ENCODE peak calls at places on chromosomes 3 and 15, in seven cellular contexts. One of them, this sample, is unnamed.
A peak's percentile ranks its signal among the peaks of the same experiment; 100 is the strongest.

GRCh38 chr3:155032918-155033317 is 47.2 kb upstream of the MME start:
- DNase-seq in activated CD4-positive, CD25-positive, alpha-beta regulatory T cell: no peak
- DNase-seq in Calu3: no peak
- DNase-seq in activated CD4-positive, alpha-beta T cell treated with anti-CD3 and anti-CD28 coated beads, Interleukin-2, amount 10 ng/mL, durations not matched to agents 24 days and 14 days: no peak
- DNase-seq in neuronal stem cell: peak; percentile 15
- DNase-seq in AML-193: peak; percentile 95
- DNase-seq in left cardiac atrium: no peak
- DNase-seq in this sample: no peak

GRCh38 chr3:170055209-170055608 is 17.4 kb downstream of the GPR160 start:
- DNase-seq in AML-193: peak; percentile 43
- DNase-seq in activated CD4-positive, alpha-beta T cell treated with anti-CD3 and anti-CD28 coated beads, Interleukin-2, amount 10 ng/mL, durations not matched to agents 24 days and 14 days: no peak
- DNase-seq in left cardiac atrium: no peak
- DNase-seq in activated CD4-positive, CD25-positive, alpha-beta regulatory T cell: no peak
- DNase-seq in Calu3: no peak
- DNase-seq in neuronal stem cell: no peak
- DNase-seq in this sample: no peak

GRCh38 chr3:63972196-63972595 is 51.1 kb downstream of the PSMD6 start:
- DNase-seq in activated CD4-positive, alpha-beta T cell treated with anti-CD3 and anti-CD28 coated beads, Interleukin-2, amount 10 ng/mL, durations not matched to agents 24 days and 14 days: peak; percentile 34
- DNase-seq in activated CD4-positive, CD25-positive, alpha-beta regulatory T cell: no peak
- DNase-seq in AML-193: no peak
- DNase-seq in left cardiac atrium: no peak
- DNase-seq in neuronal stem cell: no peak
- DNase-seq in Calu3: no peak
- DNase-seq in this sample: no peak

GRCh38 chr15:101258238-101259144 is 6.6 kb upstream of the CHSY1 start:
- DNase-seq in activated CD4-positive, alpha-beta T cell treated with anti-CD3 and anti-CD28 coated beads, Interleukin-2, amount 10 ng/mL, durations not matched to agents 24 days and 14 days: peak; percentile 87
- DNase-seq in Calu3: peak; percentile 75
- DNase-seq in AML-193: peak; percentile 66
- DNase-seq in left cardiac atrium: peak; percentile 63
- DNase-seq in neuronal stem cell: no peak
- DNase-seq in activated CD4-positive, CD25-positive, alpha-beta regulatory T cell: no peak
- DNase-seq in this sample: peak; percentile 76

GRCh38 chr3:134311693-134312071 is 61.0 kb upstream of the RYK start:
- DNase-seq in activated CD4-positive, CD25-positive, alpha-beta regulatory T cell: no peak
- DNase-seq in left cardiac atrium: no peak
- DNase-seq in activated CD4-positive, alpha-beta T cell treated with anti-CD3 and anti-CD28 coated beads, Interleukin-2, amount 10 ng/mL, durations not matched to agents 24 days and 14 days: no peak
- DNase-seq in AML-193: no peak
- DNase-seq in Calu3: no peak
- DNase-seq in neuronal stem cell: no peak
- DNase-seq in this sample: no peak

GRCh38 chr3:179829391-179829790 is 176.6 kb downstream of the USP13 start:
- DNase-seq in activated CD4-positive, alpha-beta T cell treated with anti-CD3 and anti-CD28 coated beads, Interleukin-2, amount 10 ng/mL, durations not matched to agents 24 days and 14 days: no peak
- DNase-seq in activated CD4-positive, CD25-positive, alpha-beta regulatory T cell: no peak
- DNase-seq in Calu3: no peak
- DNase-seq in left cardiac atrium: no peak
- DNase-seq in neuronal stem cell: no peak
- DNase-seq in AML-193: no peak
- DNase-seq in this sample: peak; percentile 13

GRCh38 chr3:141174683-141175082 is 56.9 kb upstream of the PXYLP1 start:
- DNase-seq in activated CD4-positive, CD25-positive, alpha-beta regulatory T cell: no peak
- DNase-seq in AML-193: no peak
- DNase-seq in neuronal stem cell: no peak
- DNase-seq in Calu3: no peak
- DNase-seq in left cardiac atrium: no peak
- DNase-seq in activated CD4-positive, alpha-beta T cell treated with anti-CD3 and anti-CD28 coated beads, Interleukin-2, amount 10 ng/mL, durations not matched to agents 24 days and 14 days: no peak
- DNase-seq in this sample: no peak

GRCh38 chr3:52454938-52455282 is 494 bp upstream of the NISCH start:
- DNase-seq in neuronal stem cell: no peak
- DNase-seq in activated CD4-positive, alpha-beta T cell treated with anti-CD3 and anti-CD28 coated beads, Interleukin-2, amount 10 ng/mL, durations not matched to agents 24 days and 14 days: no peak
- DNase-seq in AML-193: no peak
- DNase-seq in left cardiac atrium: no peak
- DNase-seq in Calu3: no peak
- DNase-seq in activated CD4-positive, CD25-positive, alpha-beta regulatory T cell: no peak
- DNase-seq in this sample: no peak

GRCh38 chr15:78266229-78266628 is 1.9 kb downstream of the DNAJA4 start:
- DNase-seq in neuronal stem cell: no peak
- DNase-seq in AML-193: no peak
- DNase-seq in activated CD4-positive, alpha-beta T cell treated with anti-CD3 and anti-CD28 coated beads, Interleukin-2, amount 10 ng/mL, durations not matched to agents 24 days and 14 days: no peak
- DNase-seq in left cardiac atrium: no peak
- DNase-seq in Calu3: no peak
- DNase-seq in activated CD4-positive, CD25-positive, alpha-beta regulatory T cell: no peak
- DNase-seq in this sample: no peak

GRCh38 chr15:39497759-39498565 is 82.9 kb upstream of the THBS1 start:
- DNase-seq in AML-193: no peak
- DNase-seq in left cardiac atrium: no peak
- DNase-seq in Calu3: no peak
- DNase-seq in neuronal stem cell: no peak
- DNase-seq in activated CD4-positive, alpha-beta T cell treated with anti-CD3 and anti-CD28 coated beads, Interleukin-2, amount 10 ng/mL, durations not matched to agents 24 days and 14 days: no peak
- DNase-seq in activated CD4-positive, CD25-positive, alpha-beta regulatory T cell: no peak
- DNase-seq in this sample: no peak

GRCh38 chr3:67685499-67685898 is 31.1 kb upstream of the SUCLG2 start:
- DNase-seq in AML-193: no peak
- DNase-seq in neuronal stem cell: no peak
- DNase-seq in activated CD4-positive, alpha-beta T cell treated with anti-CD3 and anti-CD28 coated beads, Interleukin-2, amount 10 ng/mL, durations not matched to agents 24 days and 14 days: peak; percentile 66
- DNase-seq in activated CD4-positive, CD25-positive, alpha-beta regulatory T cell: no peak
- DNase-seq in left cardiac atrium: no peak
- DNase-seq in Calu3: no peak
- DNase-seq in this sample: no peak

GRCh38 chr15:65916664-65917406 is 47.5 kb downstream of the RAB11A start:
- DNase-seq in activated CD4-positive, CD25-positive, alpha-beta regulatory T cell: no peak
- DNase-seq in neuronal stem cell: peak; percentile 74
- DNase-seq in activated CD4-positive, alpha-beta T cell treated with anti-CD3 and anti-CD28 coated beads, Interleukin-2, amount 10 ng/mL, durations not matched to agents 24 days and 14 days: peak; percentile 88
- DNase-seq in AML-193: no peak
- DNase-seq in Calu3: peak; percentile 85
- DNase-seq in left cardiac atrium: peak; percentile 45
- DNase-seq in this sample: peak; percentile 85

GRCh38 chr15:25240461-25241021 is 198.3 kb downstream of the UBE3A start:
- DNase-seq in Calu3: no peak
- DNase-seq in neuronal stem cell: no peak
- DNase-seq in activated CD4-positive, CD25-positive, alpha-beta regulatory T cell: no peak
- DNase-seq in activated CD4-positive, alpha-beta T cell treated with anti-CD3 and anti-CD28 coated beads, Interleukin-2, amount 10 ng/mL, durations not matched to agents 24 days and 14 days: no peak
- DNase-seq in left cardiac atrium: peak; percentile 7
- DNase-seq in AML-193: no peak
- DNase-seq in this sample: no peak

GRCh38 chr3:192422998-192423349 is 304.4 kb downstream of the FGF12 start:
- DNase-seq in activated CD4-positive, CD25-positive, alpha-beta regulatory T cell: no peak
- DNase-seq in left cardiac atrium: no peak
- DNase-seq in activated CD4-positive, alpha-beta T cell treated with anti-CD3 and anti-CD28 coated beads, Interleukin-2, amount 10 ng/mL, durations not matched to agents 24 days and 14 days: no peak
- DNase-seq in Calu3: no peak
- DNase-seq in neuronal stem cell: no peak
- DNase-seq in AML-193: peak; percentile 3
- DNase-seq in this sample: peak; percentile 83

GRCh38 chr3:135197856-135198255 is 402.8 kb downstream of the EPHB1 start:
- DNase-seq in Calu3: no peak
- DNase-seq in neuronal stem cell: no peak
- DNase-seq in activated CD4-positive, CD25-positive, alpha-beta regulatory T cell: no peak
- DNase-seq in activated CD4-positive, alpha-beta T cell treated with anti-CD3 and anti-CD28 coated beads, Interleukin-2, amount 10 ng/mL, durations not matched to agents 24 days and 14 days: no peak
- DNase-seq in left cardiac atrium: no peak
- DNase-seq in AML-193: no peak
- DNase-seq in this sample: no peak

GRCh38 chr3:194933465-194933864 is 247.8 kb downstream of the FAM43A start:
- DNase-seq in Calu3: no peak
- DNase-seq in activated CD4-positive, alpha-beta T cell treated with anti-CD3 and anti-CD28 coated beads, Interleukin-2, amount 10 ng/mL, durations not matched to agents 24 days and 14 days: no peak
- DNase-seq in AML-193: no peak
- DNase-seq in activated CD4-positive, CD25-positive, alpha-beta regulatory T cell: no peak
- DNase-seq in left cardiac atrium: no peak
- DNase-seq in neuronal stem cell: no peak
- DNase-seq in this sample: no peak

GRCh38 chr3:113897373-113897777 is 50.4 kb upstream of the ZDHHC23 start:
- DNase-seq in Calu3: peak; percentile 19
- DNase-seq in activated CD4-positive, CD25-positive, alpha-beta regulatory T cell: no peak
- DNase-seq in AML-193: no peak
- DNase-seq in activated CD4-positive, alpha-beta T cell treated with anti-CD3 and anti-CD28 coated beads, Interleukin-2, amount 10 ng/mL, durations not matched to agents 24 days and 14 days: no peak
- DNase-seq in left cardiac atrium: no peak
- DNase-seq in neuronal stem cell: no peak
- DNase-seq in this sample: no peak

GRCh38 chr3:146274833-146275232 is 23.9 kb upstream of the PLSCR4 start:
- DNase-seq in neuronal stem cell: no peak
- DNase-seq in activated CD4-positive, alpha-beta T cell treated with anti-CD3 and anti-CD28 coated beads, Interleukin-2, amount 10 ng/mL, durations not matched to agents 24 days and 14 days: no peak
- DNase-seq in AML-193: no peak
- DNase-seq in activated CD4-positive, CD25-positive, alpha-beta regulatory T cell: no peak
- DNase-seq in left cardiac atrium: no peak
- DNase-seq in Calu3: no peak
- DNase-seq in this sample: no peak

This sample was measured in NCI-H82.